ENCODE peak calls at places on chromosomes 5 and 9, in six cellular contexts. One of them, this sample, is unnamed.

GRCh38 chr5:110377411-110378392 is 348.8 kb downstream of the TMEM232 start:
- DNase-seq in left cardiac atrium: no peak
- DNase-seq in progenitor cell of endocrine pancreas: no peak
- DNase-seq in brain microvascular endothelial cell: peak
- DNase-seq in retinal pigment epithelial cell: peak
- DNase-seq in AG08395: peak
- DNase-seq in this sample: no peak

GRCh38 chr5:110751902-110752762 is 13.3 kb downstream of the SLC25A46 start:
- DNase-seq in left cardiac atrium: no peak
- DNase-seq in progenitor cell of endocrine pancreas: no peak
- DNase-seq in brain microvascular endothelial cell: no peak
- DNase-seq in retinal pigment epithelial cell: no peak
- DNase-seq in AG08395: no peak
- DNase-seq in this sample: no peak

GRCh38 chr9:130058154-130058553 is 4.4 kb downstream of the GPR107 start:
- DNase-seq in left cardiac atrium: no peak
- DNase-seq in progenitor cell of endocrine pancreas: no peak
- DNase-seq in brain microvascular endothelial cell: no peak
- DNase-seq in retinal pigment epithelial cell: no peak
- DNase-seq in AG08395: peak
- DNase-seq in this sample: no peak

GRCh38 chr9:93060746-93061259 is 2.3 kb downstream of the SUSD3 start:
- DNase-seq in left cardiac atrium: peak
- DNase-seq in progenitor cell of endocrine pancreas: no peak
- DNase-seq in brain microvascular endothelial cell: no peak
- DNase-seq in retinal pigment epithelial cell: no peak
- DNase-seq in AG08395: peak
- DNase-seq in this sample: no peak

GRCh38 chr9:69579032-69579748 is 93.0 kb downstream of the APBA1 start:
- DNase-seq in left cardiac atrium: no peak
- DNase-seq in progenitor cell of endocrine pancreas: no peak
- DNase-seq in brain microvascular endothelial cell: no peak
- DNase-seq in retinal pigment epithelial cell: no peak
- DNase-seq in AG08395: no peak
- DNase-seq in this sample: no peak

GRCh38 chr5:14508046-14508445 is 73.5 kb upstream of the OTULINL start:
- DNase-seq in left cardiac atrium: no peak
- DNase-seq in progenitor cell of endocrine pancreas: no peak
- DNase-seq in brain microvascular endothelial cell: no peak
- DNase-seq in retinal pigment epithelial cell: no peak
- DNase-seq in AG08395: no peak
- DNase-seq in this sample: no peak

GRCh38 chr5:15008476-15008875 is 136.9 kb upstream of the ANKH start:
- DNase-seq in left cardiac atrium: peak
- DNase-seq in progenitor cell of endocrine pancreas: no peak
- DNase-seq in brain microvascular endothelial cell: peak
- DNase-seq in retinal pigment epithelial cell: peak
- DNase-seq in AG08395: peak
- DNase-seq in this sample: peak

GRCh38 chr9:33190021-33190420 is 22.9 kb upstream of the B4GALT1 start:
- DNase-seq in left cardiac atrium: no peak
- DNase-seq in progenitor cell of endocrine pancreas: no peak
- DNase-seq in brain microvascular endothelial cell: no peak
- DNase-seq in retinal pigment epithelial cell: no peak
- DNase-seq in AG08395: no peak
- DNase-seq in this sample: no peak

GRCh38 chr5:145775411-145775810 is 59.7 kb downstream of the PRELID2 start:
- DNase-seq in left cardiac atrium: no peak
- DNase-seq in progenitor cell of endocrine pancreas: no peak
- DNase-seq in brain microvascular endothelial cell: no peak
- DNase-seq in retinal pigment epithelial cell: no peak
- DNase-seq in AG08395: no peak
- DNase-seq in this sample: no peak

This sample was measured in right cardiac atrium.